ENCODE peak calls at places on chromosomes 1 and 21, in six cellular contexts. One of them, this sample, is unnamed.
A peak's percentile ranks its signal among the peaks of the same experiment; 100 is the strongest.

GRCh38 chr21:28298251-28298672 is 694.4 kb downstream of the LTN1 start:
- DNase-seq in adrenal gland: no peak
- DNase-seq in mesothelial cell of epicardium: no peak
- DNase-seq in NCI-H460: no peak
- DNase-seq in NCI-H1105 treated with DMSO at 0.1 percent for 48 hours: no peak
- DNase-seq in HEK293T: no peak
- DNase-seq in this sample: no peak

GRCh38 chr1:19439464-19440171 is 45.7 kb downstream of the CAPZB start:
- DNase-seq in adrenal gland: no peak
- DNase-seq in HEK293T: peak; percentile 33
- DNase-seq in NCI-H460: no peak
- DNase-seq in NCI-H1105 treated with DMSO at 0.1 percent for 48 hours: peak; percentile 32
- DNase-seq in mesothelial cell of epicardium: no peak
- DNase-seq in this sample: peak; percentile 75

GRCh38 chr1:214451591-214451990 is 99.8 kb downstream of the PTPN14 start:
- DNase-seq in HEK293T: no peak
- DNase-seq in adrenal gland: no peak
- DNase-seq in mesothelial cell of epicardium: no peak
- DNase-seq in NCI-H1105 treated with DMSO at 0.1 percent for 48 hours: no peak
- DNase-seq in NCI-H460: no peak
- DNase-seq in this sample: no peak

GRCh38 chr21:38140192-38140905 is 116.4 kb upstream of the KCNJ15 start:
- DNase-seq in adrenal gland: peak; percentile 73
- DNase-seq in NCI-H1105 treated with DMSO at 0.1 percent for 48 hours: peak; percentile 99
- DNase-seq in HEK293T: no peak
- DNase-seq in mesothelial cell of epicardium: no peak
- DNase-seq in NCI-H460: peak; percentile 80
- DNase-seq in this sample: peak; percentile 2

GRCh38 chr21:45330075-45330781 is 42.5 kb upstream of the POFUT2 start:
- DNase-seq in HEK293T: no peak
- DNase-seq in adrenal gland: no peak
- DNase-seq in NCI-H460: no peak
- DNase-seq in mesothelial cell of epicardium: no peak
- DNase-seq in NCI-H1105 treated with DMSO at 0.1 percent for 48 hours: no peak
- DNase-seq in this sample: no peak

GRCh38 chr1:3902546-3902945 is 2.5 kb upstream of the C1orf174 start:
- DNase-seq in NCI-H1105 treated with DMSO at 0.1 percent for 48 hours: no peak
- DNase-seq in NCI-H460: no peak
- DNase-seq in mesothelial cell of epicardium: no peak
- DNase-seq in HEK293T: no peak
- DNase-seq in adrenal gland: no peak
- DNase-seq in this sample: no peak

GRCh38 chr1:106876384-106876783 is 180.1 kb upstream of the PRMT6 start:
- DNase-seq in adrenal gland: no peak
- DNase-seq in HEK293T: no peak
- DNase-seq in mesothelial cell of epicardium: no peak
- DNase-seq in NCI-H1105 treated with DMSO at 0.1 percent for 48 hours: no peak
- DNase-seq in NCI-H460: no peak
- DNase-seq in this sample: no peak

GRCh38 chr1:192751260-192751659 is 57.6 kb upstream of the RGS2 start:
- DNase-seq in HEK293T: no peak
- DNase-seq in NCI-H1105 treated with DMSO at 0.1 percent for 48 hours: no peak
- DNase-seq in NCI-H460: no peak
- DNase-seq in mesothelial cell of epicardium: no peak
- DNase-seq in adrenal gland: no peak
- DNase-seq in this sample: no peak

This sample was measured in dermis microvascular lymphatic vessel endothelial cell.